ENCODE peak calls at places on chromosomes 11 and 22, in ten cellular contexts. G, W, B, A, L, M, Q, V, U and T are unnamed samples.

GRCh38 chr22:17878186-17878694 is 104.0 kb upstream of the BID start:
- DNase-seq in G (no peak), W (no peak), B (no peak), A (no peak), L (no peak), M (no peak), Q (no peak), V (no peak), U (no peak), T (no peak)

GRCh38 chr11:27084407-27084985 is 43.9 kb downstream of the BBOX1 start:
- DNase-seq in G (no peak), W (peak; percentile 62), B (no peak), A (no peak), L (peak; percentile 2), M (no peak), Q (peak; percentile 5), V (no peak), U (no peak), T (peak; percentile 55)

GRCh38 chr11:96169250-96169649 is 173.7 kb downstream of the MAML2 start:
- DNase-seq in G (no peak), W (no peak), B (no peak), A (no peak), L (no peak), M (no peak), Q (no peak), V (no peak), U (no peak), T (no peak)

GRCh38 chr22:24420072-24420976 is 7.1 kb upstream of the ADORA2A start:
- DNase-seq in G (no peak), W (no peak), B (no peak), A (peak; percentile 72), L (no peak), M (no peak), Q (no peak), V (no peak), U (no peak), T (no peak)

GRCh38 chr11:78831571-78831970 is 256.9 kb upstream of the NARS2 start:
- DNase-seq in G (no peak), W (no peak), B (no peak), A (no peak), L (no peak), M (no peak), Q (no peak), V (no peak), U (no peak), T (no peak)

GRCh38 chr11:45187375-45187774 is 40.9 kb downstream of the PRDM11 start:
- DNase-seq in G (no peak), W (no peak), B (no peak), A (peak; percentile 52), L (no peak), M (no peak), Q (no peak), V (no peak), U (no peak), T (no peak)

GRCh38 chr11:130165601-130166456 is 6.2 kb downstream of the ST14 start:
- DNase-seq in G (no peak), W (no peak), B (no peak), A (no peak), L (no peak), M (no peak), Q (no peak), V (no peak), U (no peak), T (no peak)

GRCh38 chr11:35893796-35894475 is 49.9 kb upstream of the LDLRAD3 start:
- DNase-seq in G (no peak), W (peak; percentile 29), B (peak; percentile 91), A (no peak), L (no peak), M (no peak), Q (no peak), V (no peak), U (peak; percentile 45), T (no peak)

GRCh38 chr22:39808087-39808486 is 85.5 kb downstream of the ENTHD1 start:
- DNase-seq in G (no peak), W (no peak), B (no peak), A (no peak), L (no peak), M (peak; percentile 85), Q (no peak), V (no peak), U (no peak), T (no peak)
- TF ChIP-seq CTCF in G (peak; percentile 44), W (peak; percentile 37), B (no peak), A (no peak), L (peak; percentile 53), M (peak; percentile 80), Q (peak; percentile 76), V (peak; percentile 39), U (peak; percentile 29), T (peak; percentile 9)

DNA sequence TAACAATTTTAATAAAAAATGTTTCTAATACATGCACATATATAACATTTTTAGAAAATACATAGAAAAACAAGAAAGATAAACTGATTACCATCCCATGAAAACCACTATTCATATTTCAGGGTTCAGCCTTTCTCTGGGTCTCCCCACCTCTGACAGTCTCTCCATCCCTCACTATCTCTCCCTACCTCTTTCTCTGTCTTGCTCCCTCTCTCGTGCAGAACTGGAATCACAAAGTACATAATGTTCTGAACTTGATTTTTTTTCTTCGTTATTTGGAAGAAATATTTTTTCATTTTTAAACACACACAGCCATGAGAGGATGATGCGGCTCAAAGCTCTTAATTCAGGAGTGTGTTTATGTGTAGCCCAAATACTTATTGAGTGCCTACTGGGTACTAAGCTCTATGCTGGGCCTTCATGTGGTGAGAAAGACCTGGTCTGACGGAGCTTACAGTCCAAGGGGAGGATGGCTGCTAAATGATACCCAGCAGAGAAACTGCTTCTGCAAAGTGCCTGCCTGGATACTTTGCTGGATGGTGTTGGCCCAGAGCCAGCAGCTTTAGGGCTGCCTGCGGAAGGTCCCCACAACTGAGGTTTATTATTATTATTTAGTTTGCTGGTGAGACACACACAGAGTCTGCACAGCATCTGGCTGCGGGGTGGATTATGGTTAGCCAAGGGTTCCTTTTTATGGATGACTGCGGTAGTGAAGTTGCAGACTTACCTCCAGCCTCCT is 42.6 kb downstream of the SC5D start:
- DNase-seq in G (no peak), W (no peak), B (no peak), A (no peak), L (no peak), M (no peak), Q (no peak), V (no peak), U (no peak), T (no peak)
- TF ChIP-seq CTCF in G (peak; percentile 20), W (peak; percentile 13), B (no peak), A (no peak), L (no peak), M (peak; percentile 31), Q (no peak), V (no peak), U (no peak), T (no peak)

DNA sequence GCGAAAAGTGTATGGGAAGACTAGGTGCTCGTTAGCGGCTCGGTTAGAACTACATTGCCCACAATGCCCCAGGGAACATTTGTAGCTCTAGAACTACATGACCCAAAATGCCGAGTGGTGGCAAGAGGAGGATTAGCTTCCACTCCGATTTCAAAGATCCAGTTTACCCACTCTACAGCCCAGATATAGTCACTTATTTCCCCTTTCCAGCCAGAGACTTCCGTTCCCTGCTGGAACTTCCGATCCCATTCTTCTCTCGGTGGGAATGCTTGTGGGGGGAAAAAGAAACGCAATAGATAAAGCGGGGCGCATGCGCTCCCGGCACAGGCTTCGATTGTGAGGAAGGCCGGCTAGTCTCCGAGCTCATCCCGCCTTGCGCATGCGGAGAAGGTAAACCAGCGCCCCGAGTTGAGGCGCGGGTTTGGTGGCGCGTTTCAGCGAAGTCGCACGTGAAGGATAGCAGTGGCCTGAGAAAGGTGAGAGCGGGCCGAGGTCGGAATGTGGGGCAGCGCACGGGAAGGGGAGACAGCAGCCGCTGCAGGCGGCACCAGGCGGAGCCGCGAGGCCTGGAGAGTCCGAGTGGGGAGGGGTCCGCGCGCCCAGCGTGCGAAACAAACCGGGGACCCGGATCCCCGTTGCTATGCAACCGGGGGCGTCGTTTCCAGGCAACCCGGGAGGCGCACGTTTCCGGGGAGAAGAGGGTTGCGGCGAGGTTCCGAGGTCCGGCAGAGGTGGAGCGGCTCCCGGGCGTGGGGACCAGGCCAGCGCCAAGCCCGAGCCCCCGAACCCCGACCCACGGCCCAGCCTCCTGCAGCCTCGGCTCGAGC is at the start of gene TMEM109:
- DNase-seq in G (peak; percentile 92), W (peak; percentile 84), B (peak; percentile 89), A (peak; percentile 94), L (peak; percentile 92), M (peak; percentile 96), Q (peak; percentile 60), V (peak; percentile 93), U (peak; percentile 89), T (peak; percentile 78)
- TF ChIP-seq CTCF in G (no peak), W (no peak), B (no peak), A (no peak), L (no peak), M (no peak), Q (no peak), V (no peak), U (no peak), T (no peak)

GRCh38 chr11:46522682-46523281 is 71.0 kb downstream of the AMBRA1 start:
- DNase-seq in G (no peak), W (no peak), B (no peak), A (no peak), L (no peak), M (no peak), Q (no peak), V (no peak), U (no peak), T (no peak)

GRCh38 chr11:46524201-46524600 is 69.6 kb downstream of the AMBRA1 start:
- DNase-seq in G (no peak), W (no peak), B (no peak), A (no peak), L (no peak), M (no peak), Q (no peak), V (no peak), U (no peak), T (no peak)

GRCh38 chr11:46523290-46523689 is 70.5 kb downstream of the AMBRA1 start:
- DNase-seq in G (no peak), W (no peak), B (no peak), A (no peak), L (no peak), M (no peak), Q (no peak), V (no peak), U (no peak), T (no peak)

GRCh38 chr11:46520971-46521745 is 72.7 kb downstream of the AMBRA1 start:
- DNase-seq in G (no peak), W (peak; percentile 87), B (peak; percentile 60), A (no peak), L (no peak), M (peak; percentile 52), Q (no peak), V (no peak), U (no peak), T (peak; percentile 84)

DNA sequence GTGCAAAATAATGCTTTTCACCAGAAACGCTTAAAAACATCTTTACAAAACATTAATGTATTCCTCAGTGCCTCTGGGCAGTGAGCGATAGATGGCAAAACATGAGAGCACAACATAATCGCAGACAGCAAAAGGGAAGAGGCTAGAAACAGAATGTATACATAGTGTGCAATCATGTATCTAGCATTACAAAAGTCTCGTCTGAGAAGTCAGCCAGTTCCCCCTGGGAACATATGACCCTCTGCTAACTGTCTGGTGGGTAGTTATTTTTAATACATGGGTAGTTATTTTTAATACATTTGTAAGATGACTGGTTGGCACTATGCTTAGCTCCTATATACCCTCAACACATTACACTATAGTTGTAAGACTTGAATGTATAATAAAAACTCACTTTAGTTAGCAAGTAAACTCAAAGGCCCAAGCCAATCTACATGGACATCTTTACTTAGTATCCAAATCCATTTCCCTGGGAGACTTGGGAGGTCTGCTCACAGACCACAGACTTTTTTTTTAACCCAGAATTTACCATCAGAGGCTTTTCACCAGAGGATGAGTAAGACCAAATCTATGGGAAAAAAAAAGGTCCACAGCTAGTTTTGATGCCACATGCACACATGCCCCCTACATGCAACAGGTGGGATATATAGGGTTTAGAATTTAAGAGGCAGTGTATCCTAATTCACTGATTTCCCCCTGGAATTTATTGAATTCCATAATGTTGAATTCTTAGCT is 71.7 kb downstream of the AMBRA1 start:
- DNase-seq in G (no peak), W (peak; percentile 81), B (no peak), A (no peak), L (no peak), M (no peak), Q (no peak), V (no peak), U (no peak), T (peak; percentile 74)
- TF ChIP-seq CTCF in G (no peak), W (no peak), B (no peak), A (no peak), L (peak; percentile 11), M (peak; percentile 71), Q (no peak), V (no peak), U (no peak), T (peak; percentile 49)